ENCODE peak calls at places on chromosomes 3 and 15, in five cellular contexts. C is GM12878, N is HepG2, Y is H1, I is K562. R is an unnamed sample.

GRCh38 chr3:28761380-28761779 is 412.8 kb upstream of the AZI2 start:
- DNase-seq in C (no peak), N (no peak), Y (no peak), I (no peak), R (no peak)

GRCh38 chr3:47416041-47416440 is 35.2 kb downstream of the PTPN23 start:
- DNase-seq in C (no peak), N (no peak), Y (no peak), I (no peak), R (no peak)

GRCh38 chr15:35519536-35520149 is 26.3 kb downstream of the DPH6 start:
- DNase-seq in C (peak), N (peak), Y (no peak), I (peak), R (peak)

GRCh38 chr15:93241696-93242585 is 152.9 kb upstream of the RGMA start:
- DNase-seq in C (no peak), N (no peak), Y (peak), I (no peak), R (no peak)

GRCh38 chr3:149765762-149766334 is 13.6 kb upstream of the COMMD2 start:
- DNase-seq in C (no peak), N (peak), Y (no peak), I (peak), R (no peak)

GRCh38 chr3:15015456-15015855 is 49.7 kb downstream of the MRPS25 start:
- DNase-seq in C (no peak), N (no peak), Y (no peak), I (no peak), R (no peak)

GRCh38 chr15:80081390-80081789 is 21.9 kb downstream of the ZFAND6 start:
- DNase-seq in C (no peak), N (no peak), Y (no peak), I (no peak), R (no peak)

GRCh38 chr3:33663042-33663441 is 55.0 kb downstream of the CLASP2 start:
- DNase-seq in C (no peak), N (no peak), Y (no peak), I (no peak), R (no peak)

GRCh38 chr15:75532413-75533250 is 46.5 kb downstream of the PTPN9 start:
- DNase-seq in C (no peak), N (peak), Y (no peak), I (peak), R (peak)

GRCh38 chr3:107942244-107942643 is 148.6 kb downstream of the CD47 start:
- DNase-seq in C (no peak), N (no peak), Y (no peak), I (no peak), R (no peak)

GRCh38 chr15:67133738-67134576 is 68.6 kb downstream of the SMAD3 start:
- DNase-seq in C (no peak), N (no peak), Y (no peak), I (no peak), R (no peak)
- TF ChIP-seq JUND in C (no peak), N (no peak), Y (no peak), I (no peak), R (no peak)

DNA sequence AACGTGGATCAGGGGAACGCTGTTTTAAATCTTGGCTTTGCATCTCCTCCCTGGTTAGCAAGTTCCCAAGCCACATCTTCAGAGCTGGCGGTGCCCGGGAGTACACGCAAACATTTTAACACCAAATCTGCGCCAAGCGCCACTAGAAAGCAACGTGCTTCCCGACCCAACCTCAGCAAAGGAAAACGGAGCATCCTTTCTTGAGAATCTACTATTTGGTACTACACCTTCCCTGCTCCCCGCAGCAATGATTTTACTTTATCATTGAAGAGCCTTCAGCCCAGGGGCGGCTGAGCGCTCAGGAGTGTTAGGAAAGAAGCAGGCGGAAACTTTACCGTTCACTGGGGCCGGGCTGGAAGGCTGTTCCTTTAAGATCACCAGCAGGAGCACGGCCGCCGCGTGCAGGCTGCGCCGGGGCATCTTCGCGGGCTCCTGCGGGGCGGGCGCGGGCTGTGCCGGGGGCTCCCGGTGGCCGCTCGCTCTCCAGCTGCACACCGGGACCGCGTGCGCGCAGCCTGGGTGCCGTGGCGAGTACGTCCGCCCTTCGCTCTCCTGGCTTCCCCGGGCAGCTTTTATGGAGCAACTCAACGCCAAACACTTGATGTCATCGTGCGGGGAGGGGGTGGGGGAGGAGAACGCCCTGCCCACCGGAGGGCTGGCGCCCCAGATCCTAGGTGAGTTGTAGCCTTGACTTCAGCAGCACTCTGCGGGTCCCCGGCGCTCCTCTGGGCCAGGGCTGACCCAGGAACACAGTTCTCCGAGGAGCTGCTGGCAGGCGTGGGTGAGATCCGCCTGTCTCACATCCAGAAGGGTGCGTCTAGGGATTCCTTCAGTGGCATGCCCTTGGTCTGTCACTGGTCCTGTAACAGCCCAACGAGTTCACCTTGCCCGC is at the start of gene CA12:
- DNase-seq in C (no peak), N (peak), Y (peak), I (no peak), R (no peak)
- TF ChIP-seq POLR2A in C (no peak), N (no peak), Y (no peak), I (no peak), R (no peak)

GRCh38 chr3:112376413-112376812 is 43.5 kb downstream of the CD200 start:
- DNase-seq in C (no peak), N (no peak), Y (no peak), I (no peak), R (no peak)
- TF ChIP-seq JUND in C (no peak), N (no peak), Y (no peak), I (no peak), R (no peak)

GRCh38 chr3:9946112-9947024 is 5.8 kb downstream of the PRRT3 start:
- DNase-seq in C (no peak), N (peak), Y (peak), I (no peak), R (peak)
- TF ChIP-seq POLR2A in C (no peak), N (peak), Y (no peak), I (no peak), R (peak)

DNA sequence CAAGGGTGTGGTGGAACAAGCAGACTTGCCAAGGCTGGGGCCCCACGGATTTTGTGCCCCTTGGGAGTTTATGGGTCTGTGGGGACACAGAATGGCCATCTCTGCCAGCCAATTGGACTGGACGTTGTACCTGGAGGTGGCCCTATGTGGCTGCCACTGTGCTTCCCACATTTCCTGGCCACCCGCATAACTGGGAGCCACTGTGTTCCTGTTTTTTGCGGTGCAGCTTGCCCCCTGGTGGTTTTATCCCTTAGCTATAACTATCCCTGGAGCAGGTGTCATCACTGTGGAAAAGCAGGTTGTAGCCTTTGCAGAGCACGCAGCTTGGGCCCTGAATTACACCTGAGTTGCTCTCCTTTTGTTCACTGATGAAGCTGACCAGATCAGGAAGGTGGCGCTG is 306.3 kb downstream of the ZPLD1 start:
- DNase-seq in C (no peak), N (no peak), Y (no peak), I (no peak), R (peak)
- TF ChIP-seq JUND in C (no peak), N (no peak), Y (no peak), I (no peak), R (no peak)

GRCh38 chr3:141346839-141347238 is 21.5 kb upstream of the ZBTB38 start:
- DNase-seq in C (no peak), N (no peak), Y (no peak), I (no peak), R (no peak)

GRCh38 chr3:141343824-141344223 is 24.5 kb upstream of the ZBTB38 start:
- DNase-seq in C (no peak), N (no peak), Y (no peak), I (no peak), R (no peak)

GRCh38 chr3:141345528-141345927 is 22.8 kb upstream of the ZBTB38 start:
- DNase-seq in C (no peak), N (no peak), Y (no peak), I (no peak), R (no peak)

GRCh38 chr3:141348848-141349247 is 19.5 kb upstream of the ZBTB38 start:
- DNase-seq in C (no peak), N (no peak), Y (no peak), I (no peak), R (no peak)

GRCh38 chr3:141345951-141346817 is 22.1 kb upstream of the ZBTB38 start:
- DNase-seq in C (no peak), N (no peak), Y (no peak), I (no peak), R (no peak)
- TF ChIP-seq POLR2A in C (no peak), N (no peak), Y (no peak), I (no peak), R (no peak)

GRCh38 chr3:45486926-45487325 is 98.5 kb downstream of the LARS2 start:
- DNase-seq in C (no peak), N (no peak), Y (no peak), I (no peak), R (no peak)
- TF ChIP-seq JUND in C (no peak), N (no peak), Y (no peak), I (no peak), R (no peak)

GRCh38 chr3:16884084-16884747 is 539 bp upstream of the PLCL2 start:
- DNase-seq in C (no peak), N (no peak), Y (no peak), I (peak), R (no peak)
- TF ChIP-seq POLR2A in C (peak), N (no peak), Y (no peak), I (no peak), R (no peak)

GRCh38 chr3:52849656-52850055 is 14.8 kb upstream of the MUSTN1 start:
- DNase-seq in C (no peak), N (no peak), Y (no peak), I (no peak), R (no peak)
- TF ChIP-seq JUND in C (no peak), N (no peak), Y (no peak), I (no peak), R (no peak)